ENCODE peak calls at places on chromosomes 6 and 20, in seven cellular contexts. One of them, this sample, is unnamed.

GRCh38 chr6:81565071-81565470 is 187.4 kb downstream of the TENT5A start:
- DNase-seq in SK-N-SH: no peak
- DNase-seq in GM12865: no peak
- DNase-seq in PC-3: peak; percentile 4
- DNase-seq in CD8-positive, alpha-beta T cell: no peak
- DNase-seq in stomach: no peak
- DNase-seq in GM12878: no peak
- DNase-seq in this sample: no peak

GRCh38 chr6:110125361-110125760 is 54.1 kb downstream of the WASF1 start:
- DNase-seq in CD8-positive, alpha-beta T cell: no peak
- DNase-seq in SK-N-SH: no peak
- DNase-seq in GM12865: no peak
- DNase-seq in stomach: no peak
- DNase-seq in PC-3: no peak
- DNase-seq in GM12878: no peak
- DNase-seq in this sample: no peak

GRCh38 chr6:169898788-169899480 is 147.5 kb downstream of the ERMARD start:
- DNase-seq in SK-N-SH: no peak
- DNase-seq in GM12878: no peak
- DNase-seq in CD8-positive, alpha-beta T cell: no peak
- DNase-seq in stomach: no peak
- DNase-seq in GM12865: no peak
- DNase-seq in PC-3: no peak
- DNase-seq in this sample: no peak

GRCh38 chr6:40887079-40887822 is 151.8 kb downstream of the UNC5CL start:
- DNase-seq in SK-N-SH: no peak
- DNase-seq in GM12865: no peak
- DNase-seq in CD8-positive, alpha-beta T cell: no peak
- DNase-seq in PC-3: no peak
- DNase-seq in stomach: no peak
- DNase-seq in GM12878: no peak
- DNase-seq in this sample: no peak

GRCh38 chr6:52014391-52014790 is 73.0 kb downstream of the PKHD1 start:
- DNase-seq in SK-N-SH: no peak
- DNase-seq in CD8-positive, alpha-beta T cell: no peak
- DNase-seq in stomach: no peak
- DNase-seq in GM12878: no peak
- DNase-seq in PC-3: no peak
- DNase-seq in GM12865: no peak
- DNase-seq in this sample: no peak

GRCh38 chr20:44104807-44105517 is 82.0 kb downstream of the JPH2 start:
- DNase-seq in SK-N-SH: peak; percentile 52
- DNase-seq in PC-3: peak; percentile 84
- DNase-seq in CD8-positive, alpha-beta T cell: no peak
- DNase-seq in GM12878: no peak
- DNase-seq in stomach: no peak
- DNase-seq in GM12865: no peak
- DNase-seq in this sample: peak; percentile 65

GRCh38 chr20:38870733-38871559 is 55.3 kb upstream of the FAM83D start:
- DNase-seq in stomach: no peak
- DNase-seq in SK-N-SH: no peak
- DNase-seq in GM12865: peak; percentile 51
- DNase-seq in CD8-positive, alpha-beta T cell: no peak
- DNase-seq in GM12878: no peak
- DNase-seq in PC-3: peak; percentile 89
- DNase-seq in this sample: no peak

GRCh38 chr6:88481519-88481918 is 315.4 kb upstream of the CNR1 start:
- DNase-seq in GM12878: no peak
- DNase-seq in SK-N-SH: no peak
- DNase-seq in GM12865: no peak
- DNase-seq in PC-3: no peak
- DNase-seq in CD8-positive, alpha-beta T cell: no peak
- DNase-seq in stomach: no peak
- DNase-seq in this sample: no peak

GRCh38 chr20:36628076-36628475 is 17.9 kb downstream of the SLA2 start:
- DNase-seq in SK-N-SH: no peak
- DNase-seq in PC-3: no peak
- DNase-seq in CD8-positive, alpha-beta T cell: no peak
- DNase-seq in GM12865: no peak
- DNase-seq in GM12878: no peak
- DNase-seq in stomach: no peak
- DNase-seq in this sample: no peak

GRCh38 chr20:60338556-60338955 is 380.3 kb downstream of the CDH26 start:
- DNase-seq in GM12878: no peak
- DNase-seq in CD8-positive, alpha-beta T cell: no peak
- DNase-seq in PC-3: no peak
- DNase-seq in stomach: no peak
- DNase-seq in GM12865: no peak
- DNase-seq in SK-N-SH: no peak
- DNase-seq in this sample: no peak

GRCh38 chr6:25088513-25088912 is 152.8 kb upstream of the RIPOR2 start:
- DNase-seq in CD8-positive, alpha-beta T cell: no peak
- DNase-seq in GM12865: no peak
- DNase-seq in stomach: no peak
- DNase-seq in SK-N-SH: no peak
- DNase-seq in GM12878: no peak
- DNase-seq in PC-3: no peak
- DNase-seq in this sample: no peak

GRCh38 chr6:15841937-15842698 is 179.3 kb upstream of the DTNBP1 start:
- DNase-seq in SK-N-SH: no peak
- DNase-seq in stomach: no peak
- DNase-seq in PC-3: no peak
- DNase-seq in GM12865: no peak
- DNase-seq in CD8-positive, alpha-beta T cell: no peak
- DNase-seq in GM12878: no peak
- DNase-seq in this sample: no peak

GRCh38 chr6:127515234-127515793 is 3.8 kb downstream of the MTCL3 start:
- DNase-seq in GM12865: no peak
- DNase-seq in PC-3: no peak
- DNase-seq in stomach: no peak
- DNase-seq in CD8-positive, alpha-beta T cell: peak; percentile 53
- DNase-seq in SK-N-SH: peak; percentile 75
- DNase-seq in GM12878: no peak
- DNase-seq in this sample: no peak

GRCh38 chr6:124535299-124535698 is 426.9 kb upstream of the RNF217 start:
- DNase-seq in GM12878: no peak
- DNase-seq in stomach: no peak
- DNase-seq in GM12865: no peak
- DNase-seq in SK-N-SH: no peak
- DNase-seq in CD8-positive, alpha-beta T cell: no peak
- DNase-seq in PC-3: no peak
- DNase-seq in this sample: no peak

GRCh38 chr6:149716181-149716580 is 1.7 kb downstream of the LATS1 start:
- DNase-seq in GM12878: no peak
- DNase-seq in SK-N-SH: no peak
- DNase-seq in stomach: peak; percentile 7
- DNase-seq in CD8-positive, alpha-beta T cell: no peak
- DNase-seq in PC-3: no peak
- DNase-seq in GM12865: peak; percentile 28
- DNase-seq in this sample: no peak

GRCh38 chr6:80280258-80281010 is 174.0 kb downstream of the BCKDHB start:
- DNase-seq in stomach: no peak
- DNase-seq in GM12878: no peak
- DNase-seq in PC-3: peak; percentile 4
- DNase-seq in SK-N-SH: no peak
- DNase-seq in GM12865: peak; percentile 23
- DNase-seq in CD8-positive, alpha-beta T cell: no peak
- DNase-seq in this sample: no peak

GRCh38 chr6:29673161-29673560 is 7.8 kb downstream of the ZFP57 start:
- DNase-seq in GM12878: no peak
- DNase-seq in stomach: no peak
- DNase-seq in GM12865: no peak
- DNase-seq in PC-3: no peak
- DNase-seq in SK-N-SH: no peak
- DNase-seq in CD8-positive, alpha-beta T cell: no peak
- DNase-seq in this sample: no peak

GRCh38 chr6:10586302-10586701 is 65.2 kb downstream of the GCNT2 start:
- DNase-seq in PC-3: no peak
- DNase-seq in CD8-positive, alpha-beta T cell: no peak
- DNase-seq in stomach: no peak
- DNase-seq in SK-N-SH: no peak
- DNase-seq in GM12865: no peak
- DNase-seq in GM12878: no peak
- DNase-seq in this sample: no peak
- H3K4me3 ChIP-seq in PC-3: no peak overlapping the region
- H3K4me3 ChIP-seq in CD8-positive, alpha-beta T cell: no peak overlapping the region
- H3K4me3 ChIP-seq in stomach: peak overlapping the region; percentile 12
- H3K4me3 ChIP-seq in SK-N-SH: no peak overlapping the region
- H3K4me3 ChIP-seq in GM12865: no peak overlapping the region
- H3K4me3 ChIP-seq in GM12878: no peak overlapping the region
- H3K4me3 ChIP-seq in this sample: no peak overlapping the region

DNA sequence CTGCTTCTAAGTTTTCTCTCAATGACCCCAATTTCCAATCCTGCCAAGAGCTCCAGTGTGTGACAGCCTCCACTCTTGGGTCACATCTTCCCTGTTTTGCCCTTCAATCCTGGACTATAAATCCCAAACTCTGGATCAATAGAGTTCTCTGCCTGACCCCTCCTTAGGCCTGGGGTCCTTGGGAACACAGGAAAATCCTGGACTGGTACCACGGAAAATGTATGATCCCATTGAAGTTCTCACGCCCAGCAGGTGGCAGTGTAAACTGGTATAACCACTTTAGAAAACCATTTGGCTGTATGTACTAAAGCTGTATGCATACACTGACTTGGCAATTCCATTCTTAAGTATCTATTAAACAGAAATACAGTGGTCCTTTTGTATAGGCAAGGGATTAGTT is 98.0 kb downstream of the SNAP25 start:
- DNase-seq in PC-3: peak; percentile 57
- DNase-seq in GM12865: peak; percentile 40
- DNase-seq in SK-N-SH: no peak
- DNase-seq in GM12878: peak; percentile 9
- DNase-seq in stomach: no peak
- DNase-seq in CD8-positive, alpha-beta T cell: no peak
- DNase-seq in this sample: no peak
- TF ChIP-seq CTCF in PC-3: peak; percentile 73
- TF ChIP-seq CTCF in GM12865: peak; percentile 27
- TF ChIP-seq CTCF in SK-N-SH: peak; percentile 46
- TF ChIP-seq CTCF in GM12878: peak; percentile 35
- TF ChIP-seq CTCF in stomach: peak; percentile 7
- TF ChIP-seq CTCF in CD8-positive, alpha-beta T cell: no peak
- TF ChIP-seq CTCF in this sample: no peak

GRCh38 chr6:6711832-6712231 is 123.3 kb downstream of the LY86 start:
- DNase-seq in GM12865: peak; percentile 57
- DNase-seq in PC-3: no peak
- DNase-seq in CD8-positive, alpha-beta T cell: no peak
- DNase-seq in GM12878: peak; percentile 39
- DNase-seq in SK-N-SH: no peak
- DNase-seq in stomach: no peak
- DNase-seq in this sample: no peak

GRCh38 chr6:6714498-6715360 is 126.2 kb downstream of the LY86 start:
- DNase-seq in PC-3: no peak
- DNase-seq in GM12878: no peak
- DNase-seq in SK-N-SH: no peak
- DNase-seq in GM12865: no peak
- DNase-seq in stomach: no peak
- DNase-seq in CD8-positive, alpha-beta T cell: no peak
- DNase-seq in this sample: no peak

GRCh38 chr6:6713660-6714446 is 125.3 kb downstream of the LY86 start:
- DNase-seq in GM12865: peak; percentile 23
- DNase-seq in SK-N-SH: peak; percentile 26
- DNase-seq in PC-3: peak; percentile 53
- DNase-seq in CD8-positive, alpha-beta T cell: no peak
- DNase-seq in GM12878: no peak
- DNase-seq in stomach: no peak
- DNase-seq in this sample: no peak

GRCh38 chr6:6712979-6713514 is 124.5 kb downstream of the LY86 start:
- DNase-seq in GM12865: peak; percentile 45
- DNase-seq in SK-N-SH: no peak
- DNase-seq in GM12878: no peak
- DNase-seq in CD8-positive, alpha-beta T cell: peak; percentile 52
- DNase-seq in stomach: no peak
- DNase-seq in PC-3: no peak
- DNase-seq in this sample: no peak

DNA sequence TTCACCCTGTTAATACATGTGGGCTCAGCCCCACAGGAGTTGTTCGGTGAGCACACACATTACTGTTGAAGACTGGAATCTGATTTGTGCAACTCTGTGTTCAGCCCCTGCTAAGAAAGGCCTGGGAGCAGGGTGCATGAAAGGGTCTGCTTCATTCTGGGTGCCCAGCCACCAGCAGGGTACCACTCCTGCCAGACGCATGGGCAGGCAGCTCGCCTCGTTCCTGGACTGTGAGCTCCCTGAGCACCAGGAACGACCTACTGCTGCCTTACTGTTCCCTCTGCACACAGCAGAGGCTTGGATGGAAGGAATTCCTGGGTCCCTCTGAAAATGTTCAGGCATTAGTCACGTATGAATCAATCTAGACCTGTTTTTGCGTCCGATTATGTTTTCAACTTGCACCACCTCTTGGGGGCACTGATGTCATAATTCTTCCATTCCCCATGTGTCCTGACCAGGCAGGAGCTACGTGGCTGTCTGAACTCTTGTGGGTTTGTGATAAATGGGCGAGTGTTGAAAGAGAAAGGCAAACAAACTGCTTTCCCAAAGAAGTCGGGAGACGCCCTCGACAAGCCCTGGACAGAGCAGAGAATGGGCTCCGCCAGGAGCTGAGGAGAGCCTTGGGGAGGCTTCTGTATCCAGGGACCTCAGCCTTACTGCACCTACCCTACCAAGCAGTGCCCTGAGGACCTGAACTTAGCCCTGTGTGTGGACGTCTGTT is 123.9 kb downstream of the LY86 start:
- DNase-seq in CD8-positive, alpha-beta T cell: no peak
- DNase-seq in GM12878: no peak
- DNase-seq in SK-N-SH: no peak
- DNase-seq in GM12865: peak; percentile 26
- DNase-seq in stomach: peak; percentile 72
- DNase-seq in PC-3: peak; percentile 94
- DNase-seq in this sample: peak; percentile 68
- H3K4me3 ChIP-seq in CD8-positive, alpha-beta T cell: peak overlapping the region; percentile 36
- H3K4me3 ChIP-seq in GM12878: no peak overlapping the region
- H3K4me3 ChIP-seq in SK-N-SH: no peak overlapping the region
- H3K4me3 ChIP-seq in GM12865: no peak overlapping the region
- H3K4me3 ChIP-seq in stomach: peak overlapping the region; percentile 13
- H3K4me3 ChIP-seq in PC-3: peak overlapping the region; percentile 39
- H3K4me3 ChIP-seq in this sample: no peak overlapping the region

GRCh38 chr20:58483470-58483869 is 31.7 kb downstream of the APCDD1L start:
- DNase-seq in stomach: no peak
- DNase-seq in CD8-positive, alpha-beta T cell: no peak
- DNase-seq in GM12878: no peak
- DNase-seq in GM12865: no peak
- DNase-seq in PC-3: no peak
- DNase-seq in SK-N-SH: no peak
- DNase-seq in this sample: no peak

GRCh38 chr20:58486207-58486606 is 29.0 kb downstream of the APCDD1L start:
- DNase-seq in GM12865: no peak
- DNase-seq in SK-N-SH: no peak
- DNase-seq in stomach: no peak
- DNase-seq in PC-3: no peak
- DNase-seq in CD8-positive, alpha-beta T cell: no peak
- DNase-seq in GM12878: no peak
- DNase-seq in this sample: no peak

GRCh38 chr20:58482416-58482815 is 32.8 kb downstream of the APCDD1L start:
- DNase-seq in stomach: no peak
- DNase-seq in CD8-positive, alpha-beta T cell: no peak
- DNase-seq in GM12878: no peak
- DNase-seq in PC-3: no peak
- DNase-seq in GM12865: no peak
- DNase-seq in SK-N-SH: no peak
- DNase-seq in this sample: peak; percentile 33

GRCh38 chr20:58483051-58483450 is 32.1 kb downstream of the APCDD1L start:
- DNase-seq in GM12878: no peak
- DNase-seq in GM12865: no peak
- DNase-seq in PC-3: no peak
- DNase-seq in stomach: no peak
- DNase-seq in CD8-positive, alpha-beta T cell: no peak
- DNase-seq in SK-N-SH: no peak
- DNase-seq in this sample: no peak

GRCh38 chr20:58485326-58485725 is 29.9 kb downstream of the APCDD1L start:
- DNase-seq in PC-3: no peak
- DNase-seq in SK-N-SH: no peak
- DNase-seq in GM12878: no peak
- DNase-seq in stomach: no peak
- DNase-seq in CD8-positive, alpha-beta T cell: no peak
- DNase-seq in GM12865: no peak
- DNase-seq in this sample: peak; percentile 50
- TF ChIP-seq CTCF in PC-3: no peak
- TF ChIP-seq CTCF in SK-N-SH: no peak
- TF ChIP-seq CTCF in GM12878: no peak
- TF ChIP-seq CTCF in stomach: no peak
- TF ChIP-seq CTCF in CD8-positive, alpha-beta T cell: no peak
- TF ChIP-seq CTCF in GM12865: no peak
- TF ChIP-seq CTCF in this sample: no peak